ENCODE peak calls at places on chromosomes 16 and 17, in ten cellular contexts. One of them, this sample, is unnamed.

GRCh38 chr17:4719684-4720221 is 9.3 kb downstream of the ARRB2 start:
- DNase-seq in lower leg skin: no peak
- DNase-seq in Peyer's patch: no peak
- DNase-seq in body of pancreas: peak; percentile 70
- DNase-seq in heart left ventricle: no peak
- DNase-seq in upper lobe of left lung: peak; percentile 65
- DNase-seq in H1: no peak
- DNase-seq in tibial nerve: no peak
- DNase-seq in IMR-90: no peak
- DNase-seq in adrenal gland: peak; percentile 73
- DNase-seq in this sample: no peak

GRCh38 chr17:57803026-57803425 is 46.8 kb downstream of the MRPS23 start:
- DNase-seq in body of pancreas: no peak
- DNase-seq in Peyer's patch: no peak
- DNase-seq in H1: no peak
- DNase-seq in upper lobe of left lung: no peak
- DNase-seq in adrenal gland: no peak
- DNase-seq in IMR-90: no peak
- DNase-seq in tibial nerve: no peak
- DNase-seq in heart left ventricle: no peak
- DNase-seq in lower leg skin: no peak
- DNase-seq in this sample: no peak

GRCh38 chr17:65523853-65524664 is 37.4 kb downstream of the AXIN2 start:
- DNase-seq in lower leg skin: peak; percentile 52
- DNase-seq in adrenal gland: no peak
- DNase-seq in H1: no peak
- DNase-seq in heart left ventricle: no peak
- DNase-seq in upper lobe of left lung: no peak
- DNase-seq in tibial nerve: no peak
- DNase-seq in Peyer's patch: no peak
- DNase-seq in IMR-90: no peak
- DNase-seq in body of pancreas: no peak
- DNase-seq in this sample: no peak

GRCh38 chr17:17157041-17157440 is 49.1 kb downstream of the PLD6 start:
- DNase-seq in H1: no peak
- DNase-seq in body of pancreas: no peak
- DNase-seq in Peyer's patch: no peak
- DNase-seq in upper lobe of left lung: no peak
- DNase-seq in IMR-90: no peak
- DNase-seq in adrenal gland: no peak
- DNase-seq in tibial nerve: no peak
- DNase-seq in heart left ventricle: no peak
- DNase-seq in lower leg skin: no peak
- DNase-seq in this sample: no peak

GRCh38 chr17:30380106-30380420 is 1.3 kb downstream of the CPD start:
- DNase-seq in Peyer's patch: no peak
- DNase-seq in H1: no peak
- DNase-seq in adrenal gland: no peak
- DNase-seq in tibial nerve: no peak
- DNase-seq in upper lobe of left lung: no peak
- DNase-seq in IMR-90: peak; percentile 43
- DNase-seq in body of pancreas: no peak
- DNase-seq in lower leg skin: no peak
- DNase-seq in heart left ventricle: no peak
- DNase-seq in this sample: no peak

GRCh38 chr16:68281368-68282063 is 17.2 kb downstream of the SLC7A6 start:
- DNase-seq in upper lobe of left lung: no peak
- DNase-seq in heart left ventricle: no peak
- DNase-seq in H1: no peak
- DNase-seq in adrenal gland: no peak
- DNase-seq in IMR-90: no peak
- DNase-seq in tibial nerve: no peak
- DNase-seq in body of pancreas: no peak
- DNase-seq in lower leg skin: no peak
- DNase-seq in Peyer's patch: no peak
- DNase-seq in this sample: no peak

GRCh38 chr17:60102632-60103047 is 23.9 kb upstream of the HEATR6 start:
- DNase-seq in adrenal gland: no peak
- DNase-seq in H1: no peak
- DNase-seq in tibial nerve: no peak
- DNase-seq in heart left ventricle: no peak
- DNase-seq in Peyer's patch: peak; percentile 73
- DNase-seq in body of pancreas: no peak
- DNase-seq in lower leg skin: no peak
- DNase-seq in IMR-90: peak; percentile 79
- DNase-seq in upper lobe of left lung: peak; percentile 92
- DNase-seq in this sample: no peak

GRCh38 chr17:31453896-31454295 is 62.4 kb downstream of the RAB11FIP4 start:
- DNase-seq in IMR-90: no peak
- DNase-seq in adrenal gland: no peak
- DNase-seq in body of pancreas: no peak
- DNase-seq in lower leg skin: no peak
- DNase-seq in Peyer's patch: no peak
- DNase-seq in tibial nerve: no peak
- DNase-seq in heart left ventricle: no peak
- DNase-seq in upper lobe of left lung: no peak
- DNase-seq in H1: no peak
- DNase-seq in this sample: no peak

GRCh38 chr16:53530046-53530445 is 27.0 kb upstream of the AKTIP start:
- DNase-seq in H1: no peak
- DNase-seq in adrenal gland: no peak
- DNase-seq in lower leg skin: no peak
- DNase-seq in Peyer's patch: no peak
- DNase-seq in upper lobe of left lung: no peak
- DNase-seq in tibial nerve: no peak
- DNase-seq in heart left ventricle: no peak
- DNase-seq in body of pancreas: no peak
- DNase-seq in IMR-90: no peak
- DNase-seq in this sample: no peak

GRCh38 chr16:46709464-46709863 is 20.0 kb downstream of the ORC6 start:
- DNase-seq in upper lobe of left lung: no peak
- DNase-seq in Peyer's patch: no peak
- DNase-seq in tibial nerve: no peak
- DNase-seq in IMR-90: no peak
- DNase-seq in adrenal gland: no peak
- DNase-seq in lower leg skin: no peak
- DNase-seq in body of pancreas: no peak
- DNase-seq in H1: no peak
- DNase-seq in heart left ventricle: no peak
- DNase-seq in this sample: no peak

GRCh38 chr17:77424585-77425344 is 284.0 kb downstream of the SEC14L1 start:
- DNase-seq in heart left ventricle: peak; percentile 97
- DNase-seq in lower leg skin: peak; percentile 97
- DNase-seq in H1: no peak
- DNase-seq in body of pancreas: peak; percentile 79
- DNase-seq in tibial nerve: peak; percentile 88
- DNase-seq in IMR-90: peak; percentile 96
- DNase-seq in upper lobe of left lung: peak; percentile 92
- DNase-seq in Peyer's patch: peak; percentile 88
- DNase-seq in adrenal gland: peak; percentile 92
- DNase-seq in this sample: peak; percentile 79

GRCh38 chr16:88770459-88771293 is 14.3 kb downstream of the PIEZO1 start:
- DNase-seq in Peyer's patch: peak; percentile 82
- DNase-seq in tibial nerve: no peak
- DNase-seq in IMR-90: peak; percentile 87
- DNase-seq in upper lobe of left lung: peak; percentile 89
- DNase-seq in adrenal gland: no peak
- DNase-seq in H1: peak; percentile 69
- DNase-seq in body of pancreas: peak; percentile 71
- DNase-seq in heart left ventricle: peak; percentile 78
- DNase-seq in lower leg skin: no peak
- DNase-seq in this sample: no peak

GRCh38 chr16:1181715-1182671 is 29.1 kb downstream of the CACNA1H start:
- DNase-seq in lower leg skin: no peak
- DNase-seq in adrenal gland: peak; percentile 84
- DNase-seq in upper lobe of left lung: peak; percentile 89
- DNase-seq in body of pancreas: peak; percentile 78
- DNase-seq in heart left ventricle: peak; percentile 89
- DNase-seq in Peyer's patch: peak; percentile 54
- DNase-seq in tibial nerve: no peak
- DNase-seq in H1: no peak
- DNase-seq in IMR-90: peak; percentile 85
- DNase-seq in this sample: no peak

GRCh38 chr17:79177877-79178276 is 103.3 kb downstream of the ENGASE start:
- DNase-seq in upper lobe of left lung: no peak
- DNase-seq in heart left ventricle: no peak
- DNase-seq in Peyer's patch: no peak
- DNase-seq in tibial nerve: no peak
- DNase-seq in body of pancreas: no peak
- DNase-seq in H1: no peak
- DNase-seq in IMR-90: no peak
- DNase-seq in lower leg skin: no peak
- DNase-seq in adrenal gland: no peak
- DNase-seq in this sample: no peak

GRCh38 chr16:83530293-83530692 is 277.5 kb upstream of the HSBP1 start:
- DNase-seq in adrenal gland: no peak
- DNase-seq in tibial nerve: no peak
- DNase-seq in Peyer's patch: no peak
- DNase-seq in heart left ventricle: no peak
- DNase-seq in upper lobe of left lung: no peak
- DNase-seq in H1: no peak
- DNase-seq in lower leg skin: no peak
- DNase-seq in IMR-90: peak; percentile 83
- DNase-seq in body of pancreas: no peak
- DNase-seq in this sample: no peak

DNA sequence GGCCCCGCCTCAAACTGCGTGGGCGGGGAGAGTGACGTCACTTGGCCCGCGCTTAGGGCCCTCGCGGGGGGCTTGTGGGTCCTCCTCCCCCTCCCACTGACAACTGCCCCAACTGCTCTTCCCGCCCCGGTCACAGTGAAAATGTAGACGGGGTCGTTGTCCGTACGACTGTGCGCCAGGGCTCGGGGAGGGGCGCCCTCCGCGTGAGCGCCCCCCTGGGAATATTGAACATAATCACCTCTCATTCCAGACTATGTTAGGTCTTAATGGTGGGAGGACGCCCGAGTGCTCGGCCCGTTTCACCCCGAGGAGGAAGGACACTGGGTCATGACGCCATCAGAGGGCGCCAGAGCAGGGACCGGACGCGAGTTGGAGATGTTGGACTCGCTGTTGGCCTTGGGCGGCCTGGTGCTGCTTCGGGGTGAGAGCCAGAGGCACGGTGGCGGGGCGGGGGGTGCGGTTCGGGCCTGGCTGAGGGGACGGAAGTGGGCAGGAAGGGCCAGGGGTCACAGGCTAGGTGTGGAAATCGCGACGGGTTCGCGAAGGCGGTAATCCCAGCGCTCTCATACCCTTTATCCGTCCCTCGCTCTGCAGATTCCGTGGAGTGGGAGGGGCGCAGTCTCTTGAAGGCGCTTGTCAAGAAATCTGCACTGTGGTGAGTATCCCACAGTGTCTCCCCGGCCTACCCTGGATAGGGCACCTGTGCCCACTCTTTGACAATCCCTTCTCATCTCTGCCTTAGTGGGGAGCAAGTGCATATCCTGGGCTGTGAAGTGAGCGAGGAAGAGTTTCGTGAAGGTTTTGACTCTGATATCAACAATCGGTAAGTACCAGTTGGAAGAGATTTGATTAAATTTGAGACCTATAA is at the start of gene ELP5:
- DNase-seq in body of pancreas: peak; percentile 95
- DNase-seq in H1: no peak
- DNase-seq in tibial nerve: peak; percentile 95
- DNase-seq in heart left ventricle: peak; percentile 95
- DNase-seq in Peyer's patch: peak; percentile 98
- DNase-seq in upper lobe of left lung: peak; percentile 94
- DNase-seq in IMR-90: peak; percentile 94
- DNase-seq in adrenal gland: peak; percentile 94
- DNase-seq in lower leg skin: peak; percentile 99
- DNase-seq in this sample: peak; percentile 92
- H3K4me3 ChIP-seq in body of pancreas: peak within 1 kb of the TSS; percentile 99
- H3K4me3 ChIP-seq in H1: peak within 1 kb of the TSS; percentile 80
- H3K4me3 ChIP-seq in tibial nerve: peak within 1 kb of the TSS; percentile 87
- H3K4me3 ChIP-seq in heart left ventricle: peak within 1 kb of the TSS; percentile 100
- H3K4me3 ChIP-seq in Peyer's patch: peak within 1 kb of the TSS; percentile 82
- H3K4me3 ChIP-seq in upper lobe of left lung: peak within 1 kb of the TSS; percentile 100
- H3K4me3 ChIP-seq in IMR-90: peak within 1 kb of the TSS; percentile 71
- H3K4me3 ChIP-seq in adrenal gland: peak within 1 kb of the TSS; percentile 87
- H3K4me3 ChIP-seq in lower leg skin: peak within 1 kb of the TSS; percentile 91
- H3K4me3 ChIP-seq in this sample: peak within 1 kb of the TSS; percentile 87

DNA sequence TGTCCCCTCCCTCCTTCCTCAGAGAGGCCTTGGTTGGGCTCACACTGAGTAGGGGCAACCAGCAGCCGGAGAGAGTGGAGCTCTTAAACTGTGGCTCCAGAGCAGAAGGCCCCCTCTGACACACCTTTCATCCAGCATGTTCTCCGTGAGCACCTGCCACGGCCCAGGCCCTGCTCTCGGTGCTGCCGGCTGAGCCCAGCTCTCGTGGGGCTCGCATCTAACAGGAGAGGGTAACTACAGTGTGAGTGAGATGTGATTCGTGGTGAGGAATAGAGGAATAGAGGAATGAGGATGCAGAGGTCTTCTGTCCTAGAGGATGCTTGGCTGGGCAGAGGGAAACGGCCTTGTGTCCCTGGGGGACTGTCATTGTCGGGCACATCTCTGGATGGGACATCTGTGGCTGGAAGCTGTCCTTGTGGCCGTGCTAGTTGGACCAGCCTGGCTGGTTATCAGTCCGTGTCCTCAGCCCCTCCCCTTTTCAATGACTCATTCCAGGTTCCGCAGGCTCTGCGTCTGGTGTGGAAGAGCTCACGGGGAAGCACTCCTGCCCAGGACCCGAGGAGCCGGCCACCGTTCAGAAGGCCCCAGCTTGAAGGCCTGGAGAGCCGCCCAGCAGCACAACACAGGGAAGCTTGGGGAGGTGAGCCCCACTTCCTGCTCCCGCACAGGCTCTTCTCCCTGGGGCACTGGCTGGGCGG is 11.9 kb upstream of the DNASE1 start:
- DNase-seq in heart left ventricle: no peak
- DNase-seq in body of pancreas: no peak
- DNase-seq in lower leg skin: peak; percentile 74
- DNase-seq in tibial nerve: no peak
- DNase-seq in Peyer's patch: peak; percentile 85
- DNase-seq in H1: no peak
- DNase-seq in upper lobe of left lung: no peak
- DNase-seq in adrenal gland: peak; percentile 67
- DNase-seq in IMR-90: no peak
- DNase-seq in this sample: peak; percentile 70
- TF ChIP-seq POLR2A in heart left ventricle: no peak
- TF ChIP-seq POLR2A in body of pancreas: no peak
- TF ChIP-seq POLR2A in lower leg skin: no peak
- TF ChIP-seq POLR2A in tibial nerve: no peak
- TF ChIP-seq POLR2A in Peyer's patch: peak; percentile 60
- TF ChIP-seq POLR2A in H1: no peak
- TF ChIP-seq POLR2A in upper lobe of left lung: no peak
- TF ChIP-seq POLR2A in adrenal gland: no peak
- TF ChIP-seq POLR2A in IMR-90: no peak
- TF ChIP-seq POLR2A in this sample: no peak

GRCh38 chr17:28318759-28319660 is at the start of gene TMEM97:
- DNase-seq in body of pancreas: peak; percentile 99
- DNase-seq in Peyer's patch: peak; percentile 98
- DNase-seq in adrenal gland: peak; percentile 97
- DNase-seq in tibial nerve: peak; percentile 93
- DNase-seq in lower leg skin: peak; percentile 99
- DNase-seq in upper lobe of left lung: peak; percentile 98
- DNase-seq in H1: peak; percentile 73
- DNase-seq in heart left ventricle: peak; percentile 98
- DNase-seq in IMR-90: peak; percentile 97
- DNase-seq in this sample: peak; percentile 96
- TF ChIP-seq CTCF in body of pancreas: no peak
- TF ChIP-seq CTCF in Peyer's patch: no peak
- TF ChIP-seq CTCF in adrenal gland: no peak
- TF ChIP-seq CTCF in tibial nerve: peak; percentile 51
- TF ChIP-seq CTCF in lower leg skin: no peak
- TF ChIP-seq CTCF in upper lobe of left lung: peak; percentile 22
- TF ChIP-seq CTCF in H1: no peak
- TF ChIP-seq CTCF in heart left ventricle: peak; percentile 21
- TF ChIP-seq CTCF in IMR-90: peak; percentile 1
- TF ChIP-seq CTCF in this sample: no peak

GRCh38 chr17:72672729-72673128 is 419.8 kb downstream of the SLC39A11 start:
- DNase-seq in tibial nerve: no peak
- DNase-seq in body of pancreas: no peak
- DNase-seq in upper lobe of left lung: no peak
- DNase-seq in H1: no peak
- DNase-seq in IMR-90: no peak
- DNase-seq in adrenal gland: no peak
- DNase-seq in Peyer's patch: no peak
- DNase-seq in heart left ventricle: no peak
- DNase-seq in lower leg skin: no peak
- DNase-seq in this sample: no peak
- H3K4me3 ChIP-seq in tibial nerve: no peak overlapping the region
- H3K4me3 ChIP-seq in body of pancreas: no peak overlapping the region
- H3K4me3 ChIP-seq in upper lobe of left lung: no peak overlapping the region
- H3K4me3 ChIP-seq in H1: no peak overlapping the region
- H3K4me3 ChIP-seq in IMR-90: no peak overlapping the region
- H3K4me3 ChIP-seq in adrenal gland: no peak overlapping the region
- H3K4me3 ChIP-seq in Peyer's patch: no peak overlapping the region
- H3K4me3 ChIP-seq in heart left ventricle: no peak overlapping the region
- H3K4me3 ChIP-seq in lower leg skin: no peak overlapping the region
- H3K4me3 ChIP-seq in this sample: no peak overlapping the region